ENCODE peak calls at places on chromosomes 6 and 20, in six cellular contexts. Z is cerebellar cortex, P is mucosa of descending colon, R is right cardiac atrium, F is endothelial cell, J is ACHN. V is an unnamed sample.

GRCh38 chr6:138346302-138347195 is 31.2 kb upstream of the SMIM28 start:
- DNase-seq in Z (no peak), P (no peak), R (no peak), F (no peak), J (peak; percentile 27), V (no peak)

GRCh38 chr6:42551202-42551601 is 12.6 kb upstream of the UBR2 start:
- DNase-seq in Z (no peak), P (no peak), R (no peak), F (no peak), J (no peak), V (no peak)

GRCh38 chr6:34447381-34447780 is 18.5 kb upstream of the PACSIN1 start:
- DNase-seq in Z (no peak), P (no peak), R (no peak), F (no peak), J (no peak), V (no peak)

GRCh38 chr6:168737481-168737880 is 296.5 kb downstream of the SMOC2 start:
- DNase-seq in Z (no peak), P (no peak), R (no peak), F (no peak), J (peak; percentile 51), V (no peak)

GRCh38 chr6:154536922-154537449 is 26.5 kb upstream of the CNKSR3 start:
- DNase-seq in Z (no peak), P (no peak), R (no peak), F (no peak), J (no peak), V (no peak)

GRCh38 chr20:59813126-59813947 is 120.1 kb downstream of the SYCP2 start:
- DNase-seq in Z (no peak), P (no peak), R (no peak), F (no peak), J (no peak), V (no peak)

GRCh38 chr6:109051301-109051700 is 43.3 kb downstream of the SESN1 start:
- DNase-seq in Z (no peak), P (no peak), R (no peak), F (no peak), J (no peak), V (no peak)

GRCh38 chr6:24911983-24912382 is 23.8 kb downstream of the RIPOR2 start:
- DNase-seq in Z (no peak), P (no peak), R (no peak), F (no peak), J (no peak), V (no peak)

GRCh38 chr20:46990017-46990810 is 95.6 kb downstream of the EYA2 start:
- DNase-seq in Z (no peak), P (peak; percentile 38), R (no peak), F (no peak), J (no peak), V (no peak)

GRCh38 chr6:106579281-106579680 is 50.0 kb downstream of the RTN4IP1 start:
- DNase-seq in Z (no peak), P (no peak), R (no peak), F (no peak), J (no peak), V (no peak)

GRCh38 chr6:148595550-148595949 is 151.3 kb upstream of the UST start:
- DNase-seq in Z (no peak), P (no peak), R (no peak), F (no peak), J (no peak), V (no peak)

GRCh38 chr20:3312940-3313656 is 74.1 kb upstream of the SLC4A11 start:
- DNase-seq in Z (no peak), P (no peak), R (no peak), F (no peak), J (no peak), V (no peak)

GRCh38 chr6:33217681-33218080 is 9.4 kb downstream of the RING1 start:
- DNase-seq in Z (no peak), P (no peak), R (no peak), F (no peak), J (no peak), V (no peak)

GRCh38 chr6:126614642-126615504 is 275.0 kb downstream of the CENPW start:
- DNase-seq in Z (no peak), P (peak; percentile 29), R (no peak), F (no peak), J (no peak), V (no peak)

GRCh38 chr6:146598785-146599405 is at the start of gene ADGB:
- DNase-seq in Z (peak; percentile 20), P (peak; percentile 89), R (peak; percentile 90), F (peak; percentile 80), J (peak; percentile 34), V (no peak)

GRCh38 chr20:53785320-53785719 is 191.7 kb upstream of the ZNF217 start:
- DNase-seq in Z (no peak), P (no peak), R (no peak), F (no peak), J (no peak), V (no peak)

GRCh38 chr6:157107915-157108651 is 215.2 kb downstream of the TMEM242 start:
- DNase-seq in Z (no peak), P (no peak), R (no peak), F (no peak), J (peak; percentile 76), V (no peak)

GRCh38 chr6:87968435-87969278 is 79.0 kb upstream of the SPACA1 start:
- DNase-seq in Z (peak; percentile 47), P (peak; percentile 33), R (peak; percentile 52), F (peak; percentile 10), J (peak; percentile 0), V (no peak)

GRCh38 chr20:36085686-36086267 is 68.8 kb upstream of the EPB41L1 start:
- DNase-seq in Z (peak; percentile 40), P (peak; percentile 71), R (no peak), F (no peak), J (peak; percentile 88), V (no peak)

V was measured in activated B cell treated with CpG ODN at 0.5 μM for 24 hours.